ENCODE peak calls at places on chromosomes 2 and 18, in seven cellular contexts. R is NCI-H460, D is A549, V is left cardiac atrium, L is bronchial epithelial cell, G is left ventricle myocardium inferior, J is RWPE2. Z is an unnamed sample.

GRCh38 chr2:96819101-96819875 is 3.2 kb downstream of the CNNM3 start:
- DNase-seq in R (no peak), D (peak; percentile 37), V (no peak), L (peak; percentile 20), G (peak; percentile 51), J (no peak), Z (no peak)

GRCh38 chr2:9748586-9748985 is 94.7 kb upstream of the TAF1B start:
- DNase-seq in R (no peak), D (peak; percentile 40), V (no peak), L (peak; percentile 85), G (no peak), J (no peak), Z (no peak)

GRCh38 chr2:143345887-143346612 is 216.8 kb downstream of the ARHGAP15 start:
- DNase-seq in R (no peak), D (no peak), V (no peak), L (no peak), G (no peak), J (no peak), Z (no peak)

GRCh38 chr18:79798999-79799370 is 1.2 kb downstream of the KCNG2 start:
- DNase-seq in R (no peak), D (no peak), V (no peak), L (no peak), G (no peak), J (no peak), Z (no peak)

GRCh38 chr18:5142131-5142530 is 54.9 kb downstream of the AKAIN1 start:
- DNase-seq in R (no peak), D (no peak), V (no peak), L (no peak), G (no peak), J (no peak), Z (no peak)

GRCh38 chr2:100197643-100198153 is 55.3 kb upstream of the AFF3 start:
- DNase-seq in R (no peak), D (no peak), V (peak; percentile 77), L (no peak), G (peak; percentile 75), J (no peak), Z (no peak)

GRCh38 chr2:36605273-36605672 is 7.3 kb upstream of the FEZ2 start:
- DNase-seq in R (no peak), D (no peak), V (no peak), L (peak; percentile 67), G (no peak), J (no peak), Z (no peak)

GRCh38 chr2:235314371-235314915 is 179.4 kb upstream of the AGAP1 start:
- DNase-seq in R (no peak), D (no peak), V (no peak), L (no peak), G (no peak), J (no peak), Z (peak; percentile 7)

GRCh38 chr2:159146930-159147666 is 139.4 kb downstream of the WDSUB1 start:
- DNase-seq in R (no peak), D (no peak), V (peak; percentile 58), L (peak; percentile 50), G (peak; percentile 60), J (no peak), Z (peak; percentile 73)

GRCh38 chr2:231395188-231396057 is at the start of gene B3GNT7:
- DNase-seq in R (no peak), D (no peak), V (no peak), L (no peak), G (no peak), J (no peak), Z (no peak)

GRCh38 chr2:216183459-216183858 is 74.3 kb downstream of the XRCC5 start:
- DNase-seq in R (no peak), D (no peak), V (no peak), L (no peak), G (no peak), J (no peak), Z (peak; percentile 57)

GRCh38 chr2:27117995-27118524 is 868 bp downstream of the CGREF1 start:
- DNase-seq in R (no peak), D (no peak), V (no peak), L (no peak), G (no peak), J (no peak), Z (no peak)

GRCh38 chr2:33437815-33438214 is 38.6 kb upstream of the RASGRP3 start:
- DNase-seq in R (no peak), D (no peak), V (no peak), L (no peak), G (no peak), J (no peak), Z (no peak)

GRCh38 chr18:59042477-59042842 is 97.2 kb upstream of the SEC11C start:
- DNase-seq in R (no peak), D (no peak), V (no peak), L (peak; percentile 32), G (no peak), J (no peak), Z (no peak)

GRCh38 chr18:40676676-40677075 is 1278.4 kb upstream of the PIK3C3 start:
- DNase-seq in R (no peak), D (no peak), V (no peak), L (peak; percentile 93), G (no peak), J (no peak), Z (no peak)

GRCh38 chr2:1478311-1479305 is 65.3 kb downstream of the TPO start:
- DNase-seq in R (no peak), D (no peak), V (no peak), L (no peak), G (no peak), J (no peak), Z (no peak)

GRCh38 chr2:52526735-52527134 is 1240.9 kb upstream of the CHAC2 start:
- DNase-seq in R (no peak), D (no peak), V (no peak), L (no peak), G (no peak), J (no peak), Z (no peak)

GRCh38 chr2:235639885-235640284 is 146.0 kb downstream of the AGAP1 start:
- DNase-seq in R (no peak), D (no peak), V (no peak), L (no peak), G (no peak), J (no peak), Z (no peak)

GRCh38 chr2:15009681-15010080 is 377.2 kb downstream of the LRATD1 start:
- DNase-seq in R (no peak), D (no peak), V (no peak), L (no peak), G (no peak), J (no peak), Z (no peak)

GRCh38 chr18:21131698-21132230 is 20.2 kb upstream of the ROCK1 start:
- DNase-seq in R (no peak), D (no peak), V (no peak), L (no peak), G (no peak), J (no peak), Z (no peak)

GRCh38 chr2:73085691-73086090 is 14.2 kb upstream of the SFXN5 start:
- DNase-seq in R (peak; percentile 72), D (peak; percentile 74), V (peak; percentile 87), L (peak; percentile 37), G (peak; percentile 84), J (no peak), Z (peak; percentile 80)